ENCODE peak calls at places on chromosomes 13 and 19, in five cellular contexts. Z is endothelial cell of umbilical vein; G is A549; P is mucosa of gallbladder; W is T-helper 2 cell treated with Interferon-gamma antibody and Interleukin-4, amounts not matched to agents 5 μg/mL and 100 μg/mL, for 36 hours. B is an unnamed sample.

GRCh38 chr13:36548129-36548528 is 115.8 kb downstream of the CCNA1 start:
- DNase-seq in Z (no peak), G (no peak), P (no peak), W (no peak), B (no peak)

GRCh38 chr19:14496849-14497346 is 971 bp upstream of the GIPC1 start:
- DNase-seq in Z (no peak), G (no peak), P (no peak), W (no peak), B (no peak)

GRCh38 chr19:17873661-17874422 is 2.1 kb downstream of the SLC5A5 start:
- DNase-seq in Z (no peak), G (peak), P (no peak), W (peak), B (peak)

GRCh38 chr19:18131841-18132596 is 20.9 kb upstream of the PIK3R2 start:
- DNase-seq in Z (no peak), G (no peak), P (no peak), W (no peak), B (peak)

GRCh38 chr13:49530452-49530851 is 34.7 kb downstream of the PHF11 start:
- DNase-seq in Z (no peak), G (no peak), P (no peak), W (no peak), B (peak)

GRCh38 chr19:52086481-52086880 is 9.1 kb downstream of the ZNF841 start:
- DNase-seq in Z (no peak), G (no peak), P (no peak), W (no peak), B (no peak)

GRCh38 chr13:46032341-46032740 is 20.2 kb downstream of the ZC3H13 start:
- DNase-seq in Z (no peak), G (no peak), P (no peak), W (no peak), B (no peak)

GRCh38 chr19:5205388-5205787 is 135.2 kb downstream of the PTPRS start:
- DNase-seq in Z (no peak), G (no peak), P (no peak), W (no peak), B (no peak)

GRCh38 chr19:18788782-18789421 is 2.2 kb downstream of the COMP start:
- DNase-seq in Z (no peak), G (no peak), P (no peak), W (no peak), B (no peak)

GRCh38 chr13:41842029-41842428 is 118.9 kb downstream of the VWA8 start:
- DNase-seq in Z (peak), G (no peak), P (no peak), W (no peak), B (no peak)

GRCh38 chr13:35557475-35557874 is 81.0 kb upstream of the MAB21L1 start:
- DNase-seq in Z (no peak), G (no peak), P (no peak), W (no peak), B (no peak)

GRCh38 chr19:1474011-1474764 is 4.8 kb downstream of the C19orf25 start:
- DNase-seq in Z (no peak), G (no peak), P (no peak), W (no peak), B (no peak)

GRCh38 chr13:28339419-28339818 is 155.5 kb downstream of the FLT1 start:
- DNase-seq in Z (no peak), G (no peak), P (no peak), W (no peak), B (no peak)

GRCh38 chr13:77810430-77810829 is 108.2 kb downstream of the EDNRB start:
- DNase-seq in Z (peak), G (peak), P (no peak), W (no peak), B (peak)

GRCh38 chr13:30738946-30739528 is 3.7 kb downstream of the ALOX5AP start:
- DNase-seq in Z (peak), G (no peak), P (no peak), W (no peak), B (peak)

GRCh38 chr19:17626456-17626855 is 61.7 kb downstream of the UNC13A start:
- DNase-seq in Z (no peak), G (no peak), P (no peak), W (no peak), B (no peak)

GRCh38 chr19:18300930-18301717 is 19.7 kb upstream of the JUND start:
- DNase-seq in Z (no peak), G (no peak), P (no peak), W (no peak), B (no peak)

GRCh38 chr13:98416408-98416807 is 160.5 kb downstream of the STK24 start:
- DNase-seq in Z (no peak), G (no peak), P (peak), W (no peak), B (no peak)

GRCh38 chr13:77460195-77460594 is 75.3 kb upstream of the SCEL start:
- DNase-seq in Z (no peak), G (no peak), P (no peak), W (no peak), B (no peak)

GRCh38 chr19:45419396-45419795 is 4.3 kb downstream of the ERCC1 start:
- DNase-seq in Z (no peak), G (no peak), P (no peak), W (no peak), B (no peak)

GRCh38 chr13:83065136-83065535 is 817.1 kb downstream of the SLITRK1 start:
- DNase-seq in Z (no peak), G (no peak), P (peak), W (no peak), B (no peak)

GRCh38 chr13:109465151-109465550 is 321.2 kb downstream of the IRS2 start:
- DNase-seq in Z (no peak), G (no peak), P (no peak), W (no peak), B (no peak)

GRCh38 chr19:49400034-49400433 is 12.0 kb downstream of the KASH5 start:
- DNase-seq in Z (no peak), G (no peak), P (no peak), W (no peak), B (no peak)

GRCh38 chr19:36009220-36009619 is 607 bp upstream of the SYNE4 start:
- DNase-seq in Z (peak), G (peak), P (peak), W (peak), B (peak)

GRCh38 chr13:82674546-82674945 is 1207.7 kb downstream of the SLITRK1 start:
- DNase-seq in Z (no peak), G (no peak), P (no peak), W (no peak), B (no peak)

GRCh38 chr19:43316591-43317319 is 36.7 kb upstream of the CD177 start:
- DNase-seq in Z (no peak), G (peak), P (no peak), W (no peak), B (peak)

GRCh38 chr19:38228005-38228377 is 4.0 kb upstream of the DPF1 start:
- DNase-seq in Z (no peak), G (no peak), P (no peak), W (no peak), B (peak)

GRCh38 chr19:11745871-11746270 is 7.1 kb upstream of the ZNF823 start:
- DNase-seq in Z (no peak), G (no peak), P (no peak), W (no peak), B (no peak)

GRCh38 chr13:95533545-95534135 is 18.9 kb upstream of the CLDN10 start:
- DNase-seq in Z (peak), G (no peak), P (no peak), W (no peak), B (no peak)

GRCh38 chr13:59689057-59689456 is 474.7 kb downstream of the DIAPH3 start:
- DNase-seq in Z (no peak), G (no peak), P (no peak), W (no peak), B (peak)

GRCh38 chr19:35861640-35862160 is 5.0 kb downstream of the KIRREL2 start:
- DNase-seq in Z (no peak), G (no peak), P (no peak), W (no peak), B (no peak)

GRCh38 chr13:21005193-21005592 is 56.2 kb downstream of the LATS2 start:
- DNase-seq in Z (no peak), G (no peak), P (no peak), W (no peak), B (no peak)

GRCh38 chr19:17153996-17154395 is 61.2 kb upstream of the USE1 start:
- DNase-seq in Z (no peak), G (no peak), P (no peak), W (no peak), B (no peak)

GRCh38 chr19:4164262-4164661 is 10.8 kb downstream of the CREB3L3 start:
- DNase-seq in Z (no peak), G (no peak), P (no peak), W (no peak), B (no peak)

GRCh38 chr13:23541221-23541620 is 29.0 kb upstream of the TNFRSF19 start:
- DNase-seq in Z (no peak), G (no peak), P (no peak), W (no peak), B (no peak)

B was measured in NCI-H82.